ENCODE peak calls at places on chromosomes 11 and 22, in four cellular contexts. L is A549, V is IMR-90, F is GM12878. X is an unnamed sample.

GRCh38 chr11:30583505-30584280 is 2.5 kb downstream of the MPPED2 start:
- DNase-seq in L (no peak), V (no peak), F (no peak), X (no peak)

GRCh38 chr11:123653997-123654565 is 343 bp downstream of the SCN3B start:
- DNase-seq in L (peak), V (peak), F (no peak), X (peak)

GRCh38 chr22:45869448-45869847 is 107.5 kb downstream of the WNT7B start:
- DNase-seq in L (no peak), V (no peak), F (no peak), X (no peak)

GRCh38 chr11:65204646-65205601 is 23.2 kb downstream of the CAPN1 start:
- DNase-seq in L (peak), V (peak), F (no peak), X (peak)

GRCh38 chr22:33579448-33580093 is 340.7 kb downstream of the LARGE1 start:
- DNase-seq in L (peak), V (peak), F (no peak), X (peak)

GRCh38 chr11:34719303-34719848 is 98.5 kb downstream of the EHF start:
- DNase-seq in L (no peak), V (peak), F (no peak), X (no peak)

GRCh38 chr11:61581931-61582330 is 1.1 kb upstream of the SYT7 start:
- DNase-seq in L (no peak), V (no peak), F (no peak), X (no peak)

GRCh38 chr11:96464695-96465307 is 75.0 kb downstream of the JRKL start:
- DNase-seq in L (peak), V (peak), F (peak), X (peak)

GRCh38 chr22:22855617-22856308 is 31.9 kb upstream of the IGLL5 start:
- DNase-seq in L (no peak), V (no peak), F (no peak), X (peak)

GRCh38 chr11:95418916-95419315 is 187.9 kb upstream of the SESN3 start:
- DNase-seq in L (no peak), V (no peak), F (no peak), X (no peak)

GRCh38 chr11:69157156-69157821 is 1.6 kb downstream of the SMIM38 start:
- DNase-seq in L (no peak), V (peak), F (no peak), X (no peak)

GRCh38 chr11:88101881-88102594 is 73.2 kb downstream of the RAB38 start:
- DNase-seq in L (no peak), V (no peak), F (no peak), X (no peak)

GRCh38 chr11:84902445-84902844 is 724.7 kb downstream of the DLG2 start:
- DNase-seq in L (no peak), V (no peak), F (no peak), X (no peak)

GRCh38 chr11:128095459-128096096 is 491.8 kb downstream of the ETS1 start:
- DNase-seq in L (no peak), V (peak), F (no peak), X (no peak)

GRCh38 chr11:125671561-125671960 is 9.1 kb downstream of the ACRV1 start:
- DNase-seq in L (no peak), V (no peak), F (no peak), X (no peak)

GRCh38 chr11:91872216-91872615 is 352.4 kb upstream of the FAT3 start:
- DNase-seq in L (no peak), V (no peak), F (no peak), X (no peak)

GRCh38 chr11:91866642-91867041 is 358.0 kb upstream of the FAT3 start:
- DNase-seq in L (no peak), V (no peak), F (no peak), X (no peak)

GRCh38 chr11:91871048-91871447 is 353.6 kb upstream of the FAT3 start:
- DNase-seq in L (no peak), V (no peak), F (no peak), X (no peak)

GRCh38 chr11:91871791-91872190 is 352.8 kb upstream of the FAT3 start:
- DNase-seq in L (no peak), V (no peak), F (no peak), X (no peak)

DNA sequence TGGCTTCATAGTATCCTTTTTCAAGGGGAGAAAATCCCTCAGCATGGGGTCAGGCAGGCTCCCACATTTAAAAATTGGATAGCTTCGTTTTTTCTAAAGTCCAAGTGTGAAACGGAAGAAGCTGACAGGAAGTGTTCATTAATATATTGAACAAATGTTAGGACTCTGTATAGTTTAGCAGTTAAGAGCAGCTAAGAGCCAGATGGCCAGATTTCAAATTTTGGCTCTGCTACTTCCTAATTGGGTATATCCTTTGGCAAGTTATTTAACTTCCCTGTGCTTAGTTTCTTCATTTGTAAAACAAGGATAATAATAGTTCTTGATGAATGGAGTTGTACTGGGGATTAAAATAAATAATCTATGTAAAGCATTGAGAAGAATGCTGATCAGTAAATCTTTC is 354.9 kb upstream of the FAT3 start:
- DNase-seq in L (no peak), V (no peak), F (no peak), X (no peak)
- TF ChIP-seq BHLHE40 in L (no peak), V (no peak), F (no peak), X (no peak)

GRCh38 chr22:27952779-27953178 is 33.7 kb upstream of the PITPNB start:
- DNase-seq in L (no peak), V (no peak), F (no peak), X (no peak)
- TF ChIP-seq BHLHE40 in L (no peak), V (no peak), F (no peak), X (no peak)

GRCh38 chr11:86916330-86916729 is 38.9 kb downstream of the FZD4 start:
- DNase-seq in L (peak), V (peak), F (no peak), X (no peak)
- TF ChIP-seq BHLHE40 in L (no peak), V (no peak), F (no peak), X (no peak)

GRCh38 chr11:27443746-27444465 is 28.7 kb downstream of the LGR4 start:
- DNase-seq in L (no peak), V (no peak), F (no peak), X (no peak)
- TF ChIP-seq BHLHE40 in L (no peak), V (no peak), F (no peak), X (no peak)

DNA sequence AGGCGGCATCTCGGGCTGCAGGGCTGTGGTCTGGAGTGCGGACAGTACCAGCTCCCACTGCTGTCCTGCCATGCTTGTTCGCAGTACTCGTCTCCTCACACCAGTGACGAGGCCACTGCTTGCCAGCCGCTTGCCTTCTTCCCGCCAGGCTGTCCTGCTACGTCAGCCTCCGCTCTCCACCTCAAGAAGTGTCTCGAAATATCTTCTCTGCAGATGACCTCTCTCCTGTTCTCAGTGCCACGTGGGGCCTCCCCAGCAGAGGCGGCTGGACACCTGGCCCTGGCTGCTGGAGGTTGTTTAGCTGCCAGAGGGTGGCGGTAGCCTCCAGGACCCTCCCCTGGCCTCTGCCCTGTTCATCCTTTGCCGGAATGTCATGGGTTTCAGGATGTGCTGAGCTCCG is 3.1 kb upstream of the CCDC188 start:
- DNase-seq in L (no peak), V (peak), F (no peak), X (no peak)
- TF ChIP-seq BHLHE40 in L (no peak), V (no peak), F (no peak), X (no peak)

X was measured in HEK293T.